ENCODE peak calls at places on chromosome 17, in eight cellular contexts. One of them, this sample, is unnamed.

GRCh38 chr17:47733414-47734288 is 615 bp downstream of the TBX21 start:
- DNase-seq in endothelial cell of umbilical vein: no peak
- DNase-seq in uterus: no peak
- DNase-seq in adrenal gland: no peak
- DNase-seq in heart left ventricle: no peak
- DNase-seq in H54: no peak
- DNase-seq in NB4: peak
- DNase-seq in A549: no peak
- DNase-seq in this sample: no peak

GRCh38 chr17:76584427-76585047 is 1.1 kb downstream of the ST6GALNAC2 start:
- DNase-seq in uterus: no peak
- DNase-seq in adrenal gland: no peak
- DNase-seq in heart left ventricle: no peak
- DNase-seq in NB4: no peak
- DNase-seq in A549: no peak
- DNase-seq in H54: no peak
- DNase-seq in endothelial cell of umbilical vein: no peak
- DNase-seq in this sample: no peak

GRCh38 chr17:54967621-54968258 is 714 bp downstream of the COX11 start:
- DNase-seq in uterus: no peak
- DNase-seq in heart left ventricle: no peak
- DNase-seq in adrenal gland: peak
- DNase-seq in H54: no peak
- DNase-seq in NB4: peak
- DNase-seq in endothelial cell of umbilical vein: no peak
- DNase-seq in A549: peak
- DNase-seq in this sample: no peak

GRCh38 chr17:58165981-58166380 is 801 bp upstream of the OR4D2 start:
- DNase-seq in NB4: no peak
- DNase-seq in adrenal gland: no peak
- DNase-seq in heart left ventricle: no peak
- DNase-seq in A549: no peak
- DNase-seq in H54: no peak
- DNase-seq in uterus: no peak
- DNase-seq in endothelial cell of umbilical vein: no peak
- DNase-seq in this sample: no peak

GRCh38 chr17:34393401-34393800 is 30.4 kb upstream of the CCL1 start:
- DNase-seq in adrenal gland: no peak
- DNase-seq in A549: no peak
- DNase-seq in endothelial cell of umbilical vein: no peak
- DNase-seq in NB4: no peak
- DNase-seq in H54: no peak
- DNase-seq in uterus: no peak
- DNase-seq in heart left ventricle: no peak
- DNase-seq in this sample: no peak

GRCh38 chr17:19319771-19320505 is 42.6 kb downstream of the B9D1 start:
- DNase-seq in endothelial cell of umbilical vein: no peak
- DNase-seq in uterus: no peak
- DNase-seq in adrenal gland: no peak
- DNase-seq in NB4: no peak
- DNase-seq in A549: no peak
- DNase-seq in H54: no peak
- DNase-seq in heart left ventricle: no peak
- DNase-seq in this sample: no peak

GRCh38 chr17:50479522-50480141 is 972 bp downstream of the RSAD1 start:
- DNase-seq in A549: peak
- DNase-seq in adrenal gland: peak
- DNase-seq in uterus: peak
- DNase-seq in heart left ventricle: peak
- DNase-seq in NB4: peak
- DNase-seq in endothelial cell of umbilical vein: peak
- DNase-seq in H54: peak
- DNase-seq in this sample: peak

GRCh38 chr17:34638526-34639260 is 59.3 kb downstream of the TMEM132E start:
- DNase-seq in endothelial cell of umbilical vein: no peak
- DNase-seq in adrenal gland: no peak
- DNase-seq in heart left ventricle: no peak
- DNase-seq in uterus: no peak
- DNase-seq in H54: no peak
- DNase-seq in A549: no peak
- DNase-seq in NB4: no peak
- DNase-seq in this sample: no peak

GRCh38 chr17:32527146-32527545 is 40.4 kb downstream of the CDK5R1 start:
- DNase-seq in A549: no peak
- DNase-seq in adrenal gland: no peak
- DNase-seq in heart left ventricle: no peak
- DNase-seq in endothelial cell of umbilical vein: no peak
- DNase-seq in H54: no peak
- DNase-seq in uterus: no peak
- DNase-seq in NB4: no peak
- DNase-seq in this sample: no peak

GRCh38 chr17:58564971-58565370 is 50.5 kb upstream of the MTMR4 start:
- DNase-seq in NB4: no peak
- DNase-seq in heart left ventricle: no peak
- DNase-seq in endothelial cell of umbilical vein: no peak
- DNase-seq in adrenal gland: no peak
- DNase-seq in uterus: no peak
- DNase-seq in H54: no peak
- DNase-seq in A549: no peak
- DNase-seq in this sample: no peak

GRCh38 chr17:16129441-16129840 is 85.9 kb downstream of the NCOR1 start:
- DNase-seq in A549: no peak
- DNase-seq in heart left ventricle: no peak
- DNase-seq in uterus: no peak
- DNase-seq in NB4: no peak
- DNase-seq in endothelial cell of umbilical vein: no peak
- DNase-seq in H54: no peak
- DNase-seq in adrenal gland: no peak
- DNase-seq in this sample: no peak

GRCh38 chr17:32461853-32462617 is 17.7 kb downstream of the PSMD11 start:
- DNase-seq in uterus: peak
- DNase-seq in A549: peak
- DNase-seq in adrenal gland: peak
- DNase-seq in heart left ventricle: no peak
- DNase-seq in endothelial cell of umbilical vein: peak
- DNase-seq in NB4: peak
- DNase-seq in H54: no peak
- DNase-seq in this sample: no peak

GRCh38 chr17:77528516-77529327 is 388.0 kb downstream of the SEC14L1 start:
- DNase-seq in uterus: no peak
- DNase-seq in H54: no peak
- DNase-seq in heart left ventricle: no peak
- DNase-seq in endothelial cell of umbilical vein: no peak
- DNase-seq in A549: no peak
- DNase-seq in adrenal gland: no peak
- DNase-seq in NB4: no peak
- DNase-seq in this sample: no peak

GRCh38 chr17:57343717-57344116 is 87.4 kb downstream of the MSI2 start:
- DNase-seq in endothelial cell of umbilical vein: no peak
- DNase-seq in heart left ventricle: no peak
- DNase-seq in A549: no peak
- DNase-seq in NB4: no peak
- DNase-seq in adrenal gland: no peak
- DNase-seq in H54: no peak
- DNase-seq in uterus: no peak
- DNase-seq in this sample: no peak

GRCh38 chr17:13562271-13562800 is 39.4 kb downstream of the HS3ST3A1 start:
- DNase-seq in uterus: no peak
- DNase-seq in H54: peak
- DNase-seq in endothelial cell of umbilical vein: no peak
- DNase-seq in adrenal gland: peak
- DNase-seq in heart left ventricle: no peak
- DNase-seq in A549: peak
- DNase-seq in NB4: peak
- DNase-seq in this sample: no peak

GRCh38 chr17:73657473-73658116 is 13.3 kb upstream of the SDK2 start:
- DNase-seq in NB4: peak
- DNase-seq in adrenal gland: peak
- DNase-seq in heart left ventricle: peak
- DNase-seq in H54: no peak
- DNase-seq in endothelial cell of umbilical vein: no peak
- DNase-seq in uterus: no peak
- DNase-seq in A549: peak
- DNase-seq in this sample: no peak

GRCh38 chr17:21279582-21279981 is 4.9 kb upstream of the MAP2K3 start:
- DNase-seq in H54: no peak
- DNase-seq in endothelial cell of umbilical vein: no peak
- DNase-seq in A549: no peak
- DNase-seq in NB4: no peak
- DNase-seq in adrenal gland: no peak
- DNase-seq in heart left ventricle: no peak
- DNase-seq in uterus: no peak
- DNase-seq in this sample: no peak

GRCh38 chr17:70127221-70127873 is 42.0 kb upstream of the KCNJ2 start:
- DNase-seq in adrenal gland: no peak
- DNase-seq in NB4: no peak
- DNase-seq in heart left ventricle: no peak
- DNase-seq in A549: no peak
- DNase-seq in H54: no peak
- DNase-seq in uterus: no peak
- DNase-seq in endothelial cell of umbilical vein: no peak
- DNase-seq in this sample: no peak

GRCh38 chr17:31398381-31399275 is 7.2 kb downstream of the RAB11FIP4 start:
- DNase-seq in endothelial cell of umbilical vein: no peak
- DNase-seq in uterus: no peak
- DNase-seq in heart left ventricle: no peak
- DNase-seq in NB4: no peak
- DNase-seq in A549: no peak
- DNase-seq in H54: no peak
- DNase-seq in adrenal gland: no peak
- DNase-seq in this sample: no peak

GRCh38 chr17:17823433-17824118 is 13.2 kb downstream of the SREBF1 start:
- DNase-seq in A549: peak
- DNase-seq in H54: peak
- DNase-seq in uterus: peak
- DNase-seq in adrenal gland: peak
- DNase-seq in endothelial cell of umbilical vein: peak
- DNase-seq in heart left ventricle: peak
- DNase-seq in NB4: peak
- DNase-seq in this sample: peak

GRCh38 chr17:44204453-44204882 is 4.8 kb upstream of the ATXN7L3 start:
- DNase-seq in uterus: no peak
- DNase-seq in A549: no peak
- DNase-seq in adrenal gland: peak
- DNase-seq in NB4: peak
- DNase-seq in endothelial cell of umbilical vein: no peak
- DNase-seq in H54: no peak
- DNase-seq in heart left ventricle: peak
- DNase-seq in this sample: no peak
- TF ChIP-seq POLR2A in uterus: no peak
- TF ChIP-seq POLR2A in A549: no peak
- TF ChIP-seq POLR2A in adrenal gland: no peak
- TF ChIP-seq POLR2A in NB4: no peak
- TF ChIP-seq POLR2A in endothelial cell of umbilical vein: no peak
- TF ChIP-seq POLR2A in H54: no peak
- TF ChIP-seq POLR2A in heart left ventricle: no peak
- TF ChIP-seq POLR2A in this sample: no peak

GRCh38 chr17:81959362-81960129 is 1.4 kb downstream of the NOTUM start:
- DNase-seq in endothelial cell of umbilical vein: peak
- DNase-seq in adrenal gland: peak
- DNase-seq in heart left ventricle: peak
- DNase-seq in NB4: peak
- DNase-seq in H54: peak
- DNase-seq in A549: peak
- DNase-seq in uterus: no peak
- DNase-seq in this sample: no peak
- TF ChIP-seq POLR2A in endothelial cell of umbilical vein: no peak
- TF ChIP-seq POLR2A in adrenal gland: no peak
- TF ChIP-seq POLR2A in heart left ventricle: no peak
- TF ChIP-seq POLR2A in NB4: no peak
- TF ChIP-seq POLR2A in H54: no peak
- TF ChIP-seq POLR2A in A549: no peak
- TF ChIP-seq POLR2A in uterus: peak
- TF ChIP-seq POLR2A in this sample: no peak

DNA sequence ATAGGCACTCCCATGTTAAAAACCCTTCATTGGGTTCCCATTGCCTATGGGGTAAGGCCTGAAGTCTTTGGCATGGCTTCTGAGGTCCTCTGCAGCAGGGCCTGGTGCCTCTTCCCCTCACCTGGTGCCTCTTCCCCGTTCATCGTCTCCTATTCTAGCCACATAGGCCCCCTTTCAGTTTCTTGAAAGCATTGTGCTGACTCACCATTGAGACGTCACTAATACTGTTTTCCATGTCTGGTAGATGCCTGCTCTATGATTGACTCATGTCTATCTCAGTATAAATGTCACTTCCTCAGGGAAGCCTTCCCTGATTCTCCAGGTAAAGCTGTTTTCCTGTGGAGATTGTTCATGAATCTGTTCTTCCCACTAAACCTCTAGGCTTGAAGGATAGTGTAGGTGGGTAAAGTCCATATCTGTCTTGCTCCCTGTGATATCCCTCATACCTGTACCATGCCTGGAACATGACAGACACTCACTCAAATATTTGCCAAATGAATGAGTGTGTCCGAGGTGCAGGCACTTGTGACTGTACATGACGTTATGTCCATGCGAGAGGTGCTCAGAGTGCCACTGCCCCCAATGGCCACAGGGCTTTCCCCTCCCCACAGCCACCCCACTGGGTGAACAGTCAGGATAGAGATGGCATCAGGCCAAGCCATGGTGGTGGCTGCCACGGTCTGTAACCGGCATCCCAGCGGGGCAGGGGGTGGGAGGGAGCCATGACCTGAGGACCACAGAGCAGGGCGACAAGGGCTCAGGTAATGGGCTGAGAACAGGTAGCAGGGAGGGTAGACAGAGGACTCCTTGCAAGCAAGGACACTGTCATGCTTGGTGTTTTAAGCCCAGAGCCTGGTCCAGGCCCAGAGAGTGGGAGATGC is 85.2 kb upstream of the FAM20A start:
- DNase-seq in adrenal gland: no peak
- DNase-seq in NB4: no peak
- DNase-seq in endothelial cell of umbilical vein: no peak
- DNase-seq in uterus: no peak
- DNase-seq in heart left ventricle: no peak
- DNase-seq in A549: no peak
- DNase-seq in H54: no peak
- DNase-seq in this sample: no peak
- TF ChIP-seq POLR2A in adrenal gland: no peak
- TF ChIP-seq POLR2A in NB4: no peak
- TF ChIP-seq POLR2A in endothelial cell of umbilical vein: no peak
- TF ChIP-seq POLR2A in uterus: no peak
- TF ChIP-seq POLR2A in heart left ventricle: no peak
- TF ChIP-seq POLR2A in A549: no peak
- TF ChIP-seq POLR2A in H54: no peak
- TF ChIP-seq POLR2A in this sample: no peak

GRCh38 chr17:81702934-81703746 is at the start of gene MRPL12:
- DNase-seq in A549: peak
- DNase-seq in H54: peak
- DNase-seq in endothelial cell of umbilical vein: peak
- DNase-seq in heart left ventricle: peak
- DNase-seq in uterus: peak
- DNase-seq in adrenal gland: peak
- DNase-seq in NB4: peak
- DNase-seq in this sample: peak
- TF ChIP-seq POLR2A in A549: peak
- TF ChIP-seq POLR2A in H54: peak
- TF ChIP-seq POLR2A in endothelial cell of umbilical vein: peak
- TF ChIP-seq POLR2A in heart left ventricle: no peak
- TF ChIP-seq POLR2A in uterus: peak
- TF ChIP-seq POLR2A in adrenal gland: peak
- TF ChIP-seq POLR2A in NB4: peak
- TF ChIP-seq POLR2A in this sample: peak

GRCh38 chr17:78595135-78595810 is 18.1 kb upstream of the DNAH17 start:
- DNase-seq in heart left ventricle: peak
- DNase-seq in H54: no peak
- DNase-seq in adrenal gland: no peak
- DNase-seq in NB4: no peak
- DNase-seq in endothelial cell of umbilical vein: no peak
- DNase-seq in A549: no peak
- DNase-seq in uterus: no peak
- DNase-seq in this sample: no peak
- TF ChIP-seq POLR2A in heart left ventricle: no peak
- TF ChIP-seq POLR2A in H54: no peak
- TF ChIP-seq POLR2A in adrenal gland: no peak
- TF ChIP-seq POLR2A in NB4: no peak
- TF ChIP-seq POLR2A in endothelial cell of umbilical vein: no peak
- TF ChIP-seq POLR2A in A549: no peak
- TF ChIP-seq POLR2A in uterus: no peak
- TF ChIP-seq POLR2A in this sample: no peak

This sample was measured in esophagus squamous epithelium.